ENCODE peak calls at places on chromosomes 1 and 21, in seven cellular contexts. One of them, this sample, is unnamed.

GRCh38 chr1:111436726-111437125 is 9.2 kb upstream of the OVGP1 start:
- DNase-seq in T-helper 2 cell: no peak
- DNase-seq in body of pancreas: no peak
- DNase-seq in effector CD8-positive, alpha-beta T cell: no peak
- DNase-seq in RWPE1: peak; percentile 18
- DNase-seq in A549: no peak
- DNase-seq in stimulated activated CD4-positive, alpha-beta T cell treated with anti-CD3 and anti-CD28 coated beads, Interleukin-2, amount 100 ng/mL, for 24 hours: no peak
- DNase-seq in this sample: no peak

GRCh38 chr1:71492298-71493041 is 411.6 kb upstream of the ZRANB2 start:
- DNase-seq in T-helper 2 cell: no peak
- DNase-seq in body of pancreas: no peak
- DNase-seq in effector CD8-positive, alpha-beta T cell: no peak
- DNase-seq in RWPE1: no peak
- DNase-seq in A549: no peak
- DNase-seq in stimulated activated CD4-positive, alpha-beta T cell treated with anti-CD3 and anti-CD28 coated beads, Interleukin-2, amount 100 ng/mL, for 24 hours: no peak
- DNase-seq in this sample: no peak

GRCh38 chr1:13619909-13620308 is 36.3 kb downstream of the PDPN start:
- DNase-seq in T-helper 2 cell: no peak
- DNase-seq in body of pancreas: peak; percentile 14
- DNase-seq in effector CD8-positive, alpha-beta T cell: no peak
- DNase-seq in RWPE1: peak; percentile 15
- DNase-seq in A549: no peak
- DNase-seq in stimulated activated CD4-positive, alpha-beta T cell treated with anti-CD3 and anti-CD28 coated beads, Interleukin-2, amount 100 ng/mL, for 24 hours: no peak
- DNase-seq in this sample: no peak

GRCh38 chr21:36145259-36145658 is 10.4 kb downstream of the CBR3 start:
- DNase-seq in T-helper 2 cell: peak; percentile 24
- DNase-seq in body of pancreas: no peak
- DNase-seq in effector CD8-positive, alpha-beta T cell: no peak
- DNase-seq in RWPE1: no peak
- DNase-seq in A549: no peak
- DNase-seq in stimulated activated CD4-positive, alpha-beta T cell treated with anti-CD3 and anti-CD28 coated beads, Interleukin-2, amount 100 ng/mL, for 24 hours: no peak
- DNase-seq in this sample: no peak

GRCh38 chr1:2413495-2414296 is 1.3 kb upstream of the PEX10 start:
- DNase-seq in T-helper 2 cell: no peak
- DNase-seq in body of pancreas: no peak
- DNase-seq in effector CD8-positive, alpha-beta T cell: no peak
- DNase-seq in RWPE1: no peak
- DNase-seq in A549: peak; percentile 42
- DNase-seq in stimulated activated CD4-positive, alpha-beta T cell treated with anti-CD3 and anti-CD28 coated beads, Interleukin-2, amount 100 ng/mL, for 24 hours: peak; percentile 43
- DNase-seq in this sample: no peak

GRCh38 chr1:234975122-234975940 is 153.3 kb downstream of the TOMM20 start:
- DNase-seq in T-helper 2 cell: no peak
- DNase-seq in body of pancreas: no peak
- DNase-seq in effector CD8-positive, alpha-beta T cell: no peak
- DNase-seq in RWPE1: peak; percentile 66
- DNase-seq in A549: peak; percentile 99
- DNase-seq in stimulated activated CD4-positive, alpha-beta T cell treated with anti-CD3 and anti-CD28 coated beads, Interleukin-2, amount 100 ng/mL, for 24 hours: no peak
- DNase-seq in this sample: no peak

GRCh38 chr1:230157409-230158390 is 90.7 kb downstream of the GALNT2 start:
- DNase-seq in T-helper 2 cell: no peak
- DNase-seq in body of pancreas: peak; percentile 8
- DNase-seq in effector CD8-positive, alpha-beta T cell: no peak
- DNase-seq in RWPE1: no peak
- DNase-seq in A549: no peak
- DNase-seq in stimulated activated CD4-positive, alpha-beta T cell treated with anti-CD3 and anti-CD28 coated beads, Interleukin-2, amount 100 ng/mL, for 24 hours: no peak
- DNase-seq in this sample: no peak

GRCh38 chr1:13725714-13726175 is 25.8 kb downstream of the PRDM2 start:
- DNase-seq in T-helper 2 cell: peak; percentile 30
- DNase-seq in body of pancreas: peak; percentile 21
- DNase-seq in effector CD8-positive, alpha-beta T cell: peak; percentile 27
- DNase-seq in RWPE1: peak; percentile 28
- DNase-seq in A549: peak; percentile 21
- DNase-seq in stimulated activated CD4-positive, alpha-beta T cell treated with anti-CD3 and anti-CD28 coated beads, Interleukin-2, amount 100 ng/mL, for 24 hours: peak; percentile 39
- DNase-seq in this sample: peak; percentile 62

GRCh38 chr1:58710190-58710589 is 10.3 kb upstream of the MYSM1 start:
- DNase-seq in T-helper 2 cell: no peak
- DNase-seq in body of pancreas: no peak
- DNase-seq in effector CD8-positive, alpha-beta T cell: no peak
- DNase-seq in RWPE1: no peak
- DNase-seq in A549: no peak
- DNase-seq in stimulated activated CD4-positive, alpha-beta T cell treated with anti-CD3 and anti-CD28 coated beads, Interleukin-2, amount 100 ng/mL, for 24 hours: no peak
- DNase-seq in this sample: no peak

GRCh38 chr1:11198257-11198656 is 9.1 kb downstream of the ANGPTL7 start:
- DNase-seq in T-helper 2 cell: no peak
- DNase-seq in body of pancreas: no peak
- DNase-seq in effector CD8-positive, alpha-beta T cell: no peak
- DNase-seq in RWPE1: no peak
- DNase-seq in A549: no peak
- DNase-seq in stimulated activated CD4-positive, alpha-beta T cell treated with anti-CD3 and anti-CD28 coated beads, Interleukin-2, amount 100 ng/mL, for 24 hours: no peak
- DNase-seq in this sample: no peak

GRCh38 chr21:38356898-38357297 is 100.1 kb downstream of the KCNJ15 start:
- DNase-seq in T-helper 2 cell: no peak
- DNase-seq in body of pancreas: no peak
- DNase-seq in effector CD8-positive, alpha-beta T cell: no peak
- DNase-seq in RWPE1: no peak
- DNase-seq in A549: no peak
- DNase-seq in stimulated activated CD4-positive, alpha-beta T cell treated with anti-CD3 and anti-CD28 coated beads, Interleukin-2, amount 100 ng/mL, for 24 hours: no peak
- DNase-seq in this sample: no peak

GRCh38 chr1:91814448-91814847 is 71.5 kb downstream of the TGFBR3 start:
- DNase-seq in T-helper 2 cell: no peak
- DNase-seq in body of pancreas: no peak
- DNase-seq in effector CD8-positive, alpha-beta T cell: no peak
- DNase-seq in RWPE1: no peak
- DNase-seq in A549: no peak
- DNase-seq in stimulated activated CD4-positive, alpha-beta T cell treated with anti-CD3 and anti-CD28 coated beads, Interleukin-2, amount 100 ng/mL, for 24 hours: no peak
- DNase-seq in this sample: no peak

GRCh38 chr1:160191756-160192155 is 1.4 kb downstream of the CASQ1 start:
- DNase-seq in T-helper 2 cell: no peak
- DNase-seq in body of pancreas: no peak
- DNase-seq in effector CD8-positive, alpha-beta T cell: no peak
- DNase-seq in RWPE1: no peak
- DNase-seq in A549: no peak
- DNase-seq in stimulated activated CD4-positive, alpha-beta T cell treated with anti-CD3 and anti-CD28 coated beads, Interleukin-2, amount 100 ng/mL, for 24 hours: no peak
- DNase-seq in this sample: no peak

GRCh38 chr1:8396912-8397406 is 79.0 kb downstream of the SLC45A1 start:
- DNase-seq in T-helper 2 cell: no peak
- DNase-seq in body of pancreas: no peak
- DNase-seq in effector CD8-positive, alpha-beta T cell: no peak
- DNase-seq in RWPE1: peak; percentile 75
- DNase-seq in A549: peak; percentile 67
- DNase-seq in stimulated activated CD4-positive, alpha-beta T cell treated with anti-CD3 and anti-CD28 coated beads, Interleukin-2, amount 100 ng/mL, for 24 hours: peak; percentile 33
- DNase-seq in this sample: no peak

GRCh38 chr1:54220004-54220811 is 20.2 kb downstream of the MRPL37 start:
- DNase-seq in T-helper 2 cell: no peak
- DNase-seq in body of pancreas: peak; percentile 85
- DNase-seq in effector CD8-positive, alpha-beta T cell: no peak
- DNase-seq in RWPE1: no peak
- DNase-seq in A549: no peak
- DNase-seq in stimulated activated CD4-positive, alpha-beta T cell treated with anti-CD3 and anti-CD28 coated beads, Interleukin-2, amount 100 ng/mL, for 24 hours: no peak
- DNase-seq in this sample: no peak